ENCODE peak calls at places on chromosomes 3 and 15, in nine cellular contexts. O is cardiac muscle cell; L is CD8-positive, alpha-beta T cell; V is fibroblast of lung; P is coronary artery; S is ovary; M is heart left ventricle; N is dorsolateral prefrontal cortex; G is Peyer's patch. Y is an unnamed sample.

GRCh38 chr15:84748274-84749110 is at the start of gene ZNF592:
- DNase-seq in O (peak; percentile 84), L (peak; percentile 80), V (peak; percentile 70), P (peak; percentile 91), S (peak; percentile 91), M (peak; percentile 93), N (peak; percentile 86), G (peak; percentile 94), Y (peak; percentile 92)

GRCh38 chr3:56966509-56966908 is 94.0 kb upstream of the SPATA12 start:
- DNase-seq in O (no peak), L (no peak), V (no peak), P (no peak), S (no peak), M (no peak), N (no peak), G (no peak), Y (no peak)

GRCh38 chr3:183114374-183114773 is 15.1 kb upstream of the MCCC1 start:
- DNase-seq in O (no peak), L (no peak), V (no peak), P (no peak), S (no peak), M (no peak), N (no peak), G (no peak), Y (no peak)

GRCh38 chr3:72957303-72957702 is 39.3 kb upstream of the PPP4R2 start:
- DNase-seq in O (no peak), L (no peak), V (no peak), P (peak; percentile 74), S (peak; percentile 61), M (no peak), N (peak; percentile 80), G (no peak), Y (peak; percentile 20)

GRCh38 chr3:56987238-56987932 is 73.1 kb upstream of the SPATA12 start:
- DNase-seq in O (peak; percentile 40), L (no peak), V (no peak), P (no peak), S (no peak), M (no peak), N (peak; percentile 51), G (no peak), Y (no peak)

GRCh38 chr15:77421370-77421700 is 647 bp downstream of the HMG20A start:
- DNase-seq in O (peak; percentile 19), L (no peak), V (no peak), P (no peak), S (no peak), M (no peak), N (no peak), G (no peak), Y (no peak)

GRCh38 chr15:91522609-91523332 is 330.7 kb upstream of the SLCO3A1 start:
- DNase-seq in O (no peak), L (no peak), V (peak; percentile 59), P (no peak), S (no peak), M (no peak), N (no peak), G (no peak), Y (peak; percentile 14)

GRCh38 chr3:56911363-56911762 is 109.6 kb upstream of the ARHGEF3 start:
- DNase-seq in O (peak; percentile 44), L (no peak), V (no peak), P (no peak), S (no peak), M (no peak), N (no peak), G (no peak), Y (peak; percentile 27)

GRCh38 chr3:171339606-171340005 is 120.6 kb downstream of the TNIK start:
- DNase-seq in O (no peak), L (no peak), V (no peak), P (no peak), S (no peak), M (no peak), N (no peak), G (peak; percentile 60), Y (no peak)

GRCh38 chr3:38561746-38562466 is 65.8 kb downstream of the EXOG start:
- DNase-seq in O (no peak), L (no peak), V (no peak), P (peak; percentile 54), S (no peak), M (no peak), N (no peak), G (no peak), Y (no peak)

GRCh38 chr15:60362318-60363023 is 35.3 kb downstream of the ANXA2 start:
- DNase-seq in O (no peak), L (no peak), V (peak; percentile 86), P (no peak), S (no peak), M (no peak), N (no peak), G (no peak), Y (no peak)

GRCh38 chr3:172040976-172041963 is 1.9 kb downstream of the FNDC3B start:
- DNase-seq in O (no peak), L (no peak), V (peak; percentile 58), P (no peak), S (peak; percentile 60), M (no peak), N (no peak), G (peak; percentile 55), Y (no peak)

GRCh38 chr3:8313591-8314298 is 187.9 kb upstream of the LMCD1 start:
- DNase-seq in O (peak; percentile 12), L (no peak), V (no peak), P (no peak), S (no peak), M (no peak), N (no peak), G (no peak), Y (no peak)

GRCh38 chr3:8307545-8308110 is 194.0 kb upstream of the LMCD1 start:
- DNase-seq in O (no peak), L (no peak), V (no peak), P (no peak), S (no peak), M (no peak), N (no peak), G (no peak), Y (no peak)

GRCh38 chr3:8305371-8305770 is 196.3 kb upstream of the LMCD1 start:
- DNase-seq in O (no peak), L (no peak), V (no peak), P (no peak), S (no peak), M (no peak), N (no peak), G (no peak), Y (no peak)

DNA sequence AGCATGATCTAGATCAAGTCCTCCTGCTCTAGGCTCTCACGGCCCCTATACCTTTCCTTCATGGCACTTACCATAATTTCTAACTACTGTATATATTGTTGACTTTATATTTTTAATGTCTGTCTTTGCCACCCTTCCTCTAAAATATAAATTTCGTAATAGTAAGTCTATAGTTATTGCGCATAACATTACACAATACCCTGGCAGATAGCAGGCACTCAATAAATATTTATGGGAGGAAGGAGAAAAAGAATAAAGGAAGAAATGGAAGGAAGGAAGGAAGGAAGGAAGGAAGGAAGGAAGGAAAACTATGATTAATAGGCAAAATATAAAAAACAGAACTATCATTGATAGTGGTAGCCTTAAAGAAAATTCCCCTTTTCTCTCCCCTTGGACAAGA is 190.3 kb upstream of the LMCD1 start:
- DNase-seq in O (no peak), L (no peak), V (no peak), P (no peak), S (no peak), M (no peak), N (no peak), G (no peak), Y (no peak)
- H3K27ac ChIP-seq in O (no peak overlapping the region), L (no peak overlapping the region), V (no peak overlapping the region), P (no peak overlapping the region), S (no peak overlapping the region), M (no peak overlapping the region), N (no peak overlapping the region), G (no peak overlapping the region), Y (no peak overlapping the region)

GRCh38 chr3:66989860-66990696 is 8.0 kb upstream of the KBTBD8 start:
- DNase-seq in O (no peak), L (no peak), V (peak; percentile 1), P (no peak), S (no peak), M (no peak), N (no peak), G (no peak), Y (no peak)

GRCh38 chr3:66994588-66994987 is 3.5 kb upstream of the KBTBD8 start:
- DNase-seq in O (no peak), L (no peak), V (no peak), P (no peak), S (no peak), M (no peak), N (no peak), G (no peak), Y (no peak)

GRCh38 chr3:66991478-66991877 is 6.6 kb upstream of the KBTBD8 start:
- DNase-seq in O (no peak), L (no peak), V (peak; percentile 74), P (no peak), S (no peak), M (no peak), N (no peak), G (no peak), Y (no peak)

GRCh38 chr3:66989241-66989640 is 8.9 kb upstream of the KBTBD8 start:
- DNase-seq in O (peak; percentile 6), L (no peak), V (no peak), P (no peak), S (no peak), M (no peak), N (no peak), G (no peak), Y (no peak)

GRCh38 chr3:66993082-66993481 is 5.0 kb upstream of the KBTBD8 start:
- DNase-seq in O (no peak), L (no peak), V (no peak), P (no peak), S (no peak), M (no peak), N (no peak), G (no peak), Y (no peak)
- TF ChIP-seq CTCF in O (no peak), L (no peak), V (no peak), P (no peak), S (no peak), M (no peak), N (no peak), G (no peak), Y (no peak)

DNA sequence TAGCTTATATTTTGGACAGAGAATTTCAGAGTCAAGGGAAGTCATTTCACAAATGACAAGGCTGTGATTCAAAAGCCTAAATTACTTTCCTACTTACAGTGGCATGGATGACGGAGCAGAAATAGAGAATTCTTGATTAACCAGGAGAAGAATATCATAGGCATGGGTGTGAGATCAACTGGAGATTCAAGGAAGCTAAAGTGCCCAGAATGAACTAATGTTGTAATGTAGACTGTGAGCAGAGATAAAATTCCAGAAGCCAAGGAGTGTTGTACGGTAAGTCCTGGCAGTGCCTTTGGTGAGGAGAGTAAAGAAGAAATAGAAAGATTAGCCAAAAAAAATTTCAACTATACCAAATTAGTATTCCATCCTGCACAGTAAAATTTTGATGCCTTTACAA is 76.0 kb downstream of the ZBTB20 start:
- DNase-seq in O (no peak), L (no peak), V (peak; percentile 60), P (no peak), S (no peak), M (no peak), N (no peak), G (no peak), Y (no peak)
- H3K27ac ChIP-seq in O (no peak overlapping the region), L (no peak overlapping the region), V (no peak overlapping the region), P (peak overlapping the region; percentile 62), S (no peak overlapping the region), M (peak overlapping the region; percentile 44), N (peak overlapping the region; percentile 96), G (no peak overlapping the region), Y (peak overlapping the region; percentile 67)

DNA sequence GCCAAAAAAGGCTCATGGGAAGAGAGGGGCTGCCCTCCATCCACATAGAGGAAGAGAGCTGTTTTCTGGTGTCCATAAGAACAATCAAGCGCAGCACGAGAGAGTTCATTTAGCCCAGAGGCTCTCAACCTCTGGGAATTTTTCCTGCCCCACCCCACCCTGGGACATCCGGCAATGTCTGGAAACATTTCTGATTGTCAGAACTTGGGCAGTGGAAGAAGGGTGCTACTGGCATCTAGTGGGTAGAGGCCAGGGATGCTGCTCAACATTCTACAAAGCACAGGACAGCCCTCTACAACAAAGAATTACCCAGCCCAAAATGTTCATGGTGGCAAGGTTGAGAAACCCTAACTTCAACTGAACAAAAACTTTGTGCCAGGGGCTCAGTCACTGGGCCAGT is 92.9 kb downstream of the RAB11A start:
- DNase-seq in O (no peak), L (no peak), V (no peak), P (no peak), S (no peak), M (no peak), N (no peak), G (no peak), Y (no peak)
- TF ChIP-seq CTCF in O (no peak), L (no peak), V (no peak), P (no peak), S (no peak), M (peak; percentile 10), N (no peak), G (no peak), Y (peak; percentile 23)

Y was measured in heart right ventricle.